ENCODE peak calls at places on chromosomes 13 and 19, in ten cellular contexts. Y, G, V, M, R, N, Q, L, T and A are unnamed samples. For H3K9me3, the result is how much of the 10 kb centered on the place peaks cover.

GRCh38 chr19:32711747-32712146 is 7.8 kb upstream of the TDRD12 start:
- DNase-seq in Y (no peak), G (no peak), V (no peak), M (no peak), R (no peak), N (no peak), Q (no peak), L (no peak), T (no peak), A (no peak)

GRCh38 chr13:76823969-76824368 is 62.2 kb downstream of the KCTD12 start:
- DNase-seq in Y (no peak), G (no peak), V (no peak), M (no peak), R (no peak), N (no peak), Q (no peak), L (no peak), T (no peak), A (no peak)

GRCh38 chr13:19089315-19089714 is 92.3 kb downstream of the TUBA3C start:
- DNase-seq in Y (no peak), G (no peak), V (no peak), M (no peak), R (no peak), N (no peak), Q (no peak), L (no peak), T (no peak), A (no peak)

GRCh38 chr13:94556016-94556415 is 39.9 kb downstream of the TGDS start:
- DNase-seq in Y (no peak), G (no peak), V (no peak), M (no peak), R (no peak), N (no peak), Q (no peak), L (no peak), T (no peak), A (no peak)

GRCh38 chr13:83372786-83373185 is 509.5 kb downstream of the SLITRK1 start:
- DNase-seq in Y (no peak), G (no peak), V (no peak), M (no peak), R (no peak), N (peak), Q (no peak), L (no peak), T (no peak), A (no peak)

GRCh38 chr13:78971355-78971754 is 312.4 kb upstream of the OBI1 start:
- DNase-seq in Y (no peak), G (no peak), V (no peak), M (no peak), R (no peak), N (no peak), Q (no peak), L (no peak), T (no peak), A (no peak)

GRCh38 chr13:106591299-106591698 is 23.4 kb upstream of the ARGLU1 start:
- DNase-seq in Y (no peak), G (no peak), V (no peak), M (no peak), R (no peak), N (no peak), Q (no peak), L (no peak), T (no peak), A (no peak)

GRCh38 chr19:29667941-29668340 is 2.7 kb downstream of the PLEKHF1 start:
- DNase-seq in Y (peak), G (peak), V (no peak), M (no peak), R (no peak), N (no peak), Q (no peak), L (no peak), T (no peak), A (no peak)

GRCh38 chr19:46376241-46377153 is 29.6 kb downstream of the PPP5C start:
- DNase-seq in Y (no peak), G (no peak), V (no peak), M (no peak), R (no peak), N (no peak), Q (peak), L (no peak), T (no peak), A (peak)
- H3K27ac ChIP-seq in Y (no peak), G (no peak), V (no peak), M (no peak), R (no peak), N (no peak), Q (no peak), L (peak), T (peak), A (peak)

DNA sequence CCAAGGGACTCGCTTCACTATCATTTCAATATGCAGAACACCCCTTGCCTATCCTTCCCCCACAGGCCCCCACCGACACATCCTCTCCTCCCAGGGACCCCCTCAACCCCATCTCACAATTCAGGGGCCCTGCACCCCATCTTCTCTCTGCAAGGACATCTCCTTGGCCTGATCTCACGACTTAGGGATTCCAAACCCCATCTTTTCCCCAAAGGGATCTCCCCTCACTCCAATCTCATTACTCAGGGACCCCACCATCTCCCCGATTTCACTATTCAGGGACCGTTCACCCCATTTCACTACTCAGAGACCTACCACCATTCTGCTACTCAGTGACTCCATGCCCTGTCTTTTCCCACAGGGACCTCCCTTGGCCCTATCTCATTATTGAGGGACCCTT is 1.4 kb downstream of the MAP2K2 start:
- DNase-seq in Y (no peak), G (no peak), V (no peak), M (no peak), R (no peak), N (no peak), Q (no peak), L (no peak), T (no peak), A (no peak)
- H3K4me3 ChIP-seq in Y (peak), G (peak), V (no peak), M (peak), R (peak), N (peak), Q (peak), L (no peak), T (peak), A (peak)

DNA sequence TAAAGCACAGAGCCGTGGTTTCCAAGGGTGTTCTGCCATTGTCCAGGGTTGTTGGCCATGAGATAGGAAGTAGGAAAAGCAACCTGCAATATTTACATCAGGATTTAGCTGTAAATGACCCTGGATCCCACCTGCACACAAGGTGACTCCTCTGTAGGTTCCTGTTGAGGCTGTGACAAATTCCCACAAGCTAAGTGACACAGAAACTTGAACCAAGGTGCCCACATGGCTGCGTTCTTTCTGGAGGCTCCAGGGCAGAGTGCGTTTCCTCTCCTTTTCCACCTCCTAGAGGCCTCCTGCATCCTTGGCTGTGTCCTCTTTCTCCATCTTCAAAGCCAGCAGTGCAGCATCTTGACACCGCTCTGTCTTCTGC is 11.9 kb downstream of the CEACAM21 start:
- DNase-seq in Y (no peak), G (no peak), V (no peak), M (no peak), R (no peak), N (no peak), Q (no peak), L (no peak), T (no peak), A (no peak)
- H3K9me3 ChIP-seq in Y (under half), G (under half), V (under half), M (under half), R (under half), N (under half), Q (under half), L (under half), T (under half), A (under half)

DNA sequence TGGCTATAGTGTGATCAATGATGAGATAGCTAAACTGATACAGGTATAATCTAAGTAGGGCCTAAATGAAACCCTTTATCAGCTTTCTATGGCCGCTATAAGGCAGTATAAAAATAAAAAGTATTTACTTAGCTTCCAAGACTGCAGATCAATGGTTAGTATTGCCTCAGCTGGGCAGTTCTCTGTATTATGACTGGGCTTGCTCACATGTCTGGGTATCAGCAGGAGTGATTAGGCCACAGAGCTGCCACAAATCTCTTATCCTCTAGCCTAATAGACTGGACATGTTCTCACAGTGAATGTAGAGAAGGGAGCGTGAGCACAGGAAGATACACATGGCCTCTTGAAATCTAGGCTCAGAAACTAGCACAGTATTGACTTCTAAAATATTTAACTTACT is 156.1 kb upstream of the SPRY2 start:
- DNase-seq in Y (no peak), G (no peak), V (no peak), M (no peak), R (no peak), N (no peak), Q (no peak), L (no peak), T (no peak), A (no peak)
- H3K27ac ChIP-seq in Y (no peak), G (no peak), V (no peak), M (no peak), R (no peak), N (no peak), Q (no peak), L (peak), T (no peak), A (peak)

DNA sequence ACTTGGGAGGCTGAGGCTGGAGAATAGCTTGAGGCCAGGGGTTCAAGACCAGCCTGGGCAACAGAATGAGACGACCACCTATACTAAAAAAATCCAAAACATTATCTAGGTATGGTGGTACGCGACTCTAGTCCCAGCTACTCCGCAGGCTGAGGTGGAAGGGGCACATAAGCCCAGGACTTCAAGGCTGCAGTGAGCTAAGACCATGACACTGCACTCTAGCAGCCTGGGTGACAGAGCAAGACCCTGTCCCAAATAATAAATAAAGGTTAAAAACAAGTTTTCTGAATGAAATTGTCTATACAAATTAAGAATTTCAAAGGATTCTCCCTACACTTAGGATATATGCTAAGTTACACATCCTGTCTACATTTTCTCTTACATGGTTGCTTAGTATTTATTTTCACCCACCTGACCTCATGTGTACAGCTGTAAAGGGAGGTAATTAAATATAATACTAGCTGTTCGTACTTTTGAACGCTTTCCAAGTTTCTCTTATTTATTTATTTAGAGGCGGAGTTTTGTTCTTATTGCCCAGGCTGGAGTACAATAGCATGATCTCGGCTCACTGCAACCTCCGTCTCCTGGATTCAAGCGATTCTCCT is 1.6 kb downstream of the SLC25A30 start:
- DNase-seq in Y (no peak), G (no peak), V (no peak), M (no peak), R (no peak), N (no peak), Q (no peak), L (no peak), T (no peak), A (no peak)
- H3K4me3 ChIP-seq in Y (peak), G (peak), V (peak), M (peak), R (peak), N (no peak), Q (peak), L (peak), T (peak), A (peak)

GRCh38 chr19:9406798-9407352 is 28.5 kb downstream of the ZNF266 start:
- DNase-seq in Y (peak), G (no peak), V (peak), M (peak), R (no peak), N (peak), Q (peak), L (peak), T (peak), A (peak)
- H3K9me3 ChIP-seq in Y (half or more), G (under half), V (under half), M (half or more), R (under half), N (under half), Q (half or more), L (half or more), T (under half), A (half or more)

GRCh38 chr13:99208845-99209527 is 8.3 kb downstream of the UBAC2 start:
- DNase-seq in Y (no peak), G (no peak), V (no peak), M (no peak), R (no peak), N (no peak), Q (no peak), L (no peak), T (no peak), A (no peak)

GRCh38 chr13:99206226-99206625 is 5.6 kb downstream of the UBAC2 start:
- DNase-seq in Y (no peak), G (no peak), V (no peak), M (no peak), R (no peak), N (no peak), Q (no peak), L (no peak), T (no peak), A (no peak)

GRCh38 chr13:99207511-99207910 is 6.9 kb downstream of the UBAC2 start:
- DNase-seq in Y (no peak), G (no peak), V (no peak), M (no peak), R (no peak), N (no peak), Q (no peak), L (no peak), T (no peak), A (no peak)

GRCh38 chr13:99206873-99207272 is 6.2 kb downstream of the UBAC2 start:
- DNase-seq in Y (no peak), G (no peak), V (no peak), M (no peak), R (no peak), N (no peak), Q (no peak), L (no peak), T (no peak), A (no peak)

GRCh38 chr13:99208185-99208584 is 7.5 kb downstream of the UBAC2 start:
- DNase-seq in Y (no peak), G (no peak), V (no peak), M (no peak), R (no peak), N (no peak), Q (no peak), L (no peak), T (no peak), A (no peak)
- H3K27ac ChIP-seq in Y (no peak), G (no peak), V (no peak), M (no peak), R (no peak), N (no peak), Q (no peak), L (no peak), T (no peak), A (no peak)

DNA sequence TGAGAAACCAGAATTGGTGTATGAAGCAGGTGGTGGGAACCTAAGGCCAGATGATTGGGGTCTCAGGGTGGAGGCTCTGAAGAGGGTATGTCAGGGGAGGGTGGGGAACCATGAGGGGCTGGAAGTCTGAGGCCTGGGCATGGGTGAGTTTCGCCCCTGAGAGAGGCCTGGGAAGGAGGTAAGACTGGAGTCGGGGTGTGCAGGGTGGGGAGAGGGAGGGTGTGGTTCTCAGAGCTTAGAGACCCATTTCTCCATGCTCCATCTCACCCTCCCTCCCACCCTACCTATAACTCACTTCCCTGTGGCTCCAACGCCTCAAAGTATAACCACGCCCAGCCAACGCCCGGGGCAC is 1.0 kb upstream of the KLHL26 start:
- DNase-seq in Y (no peak), G (no peak), V (no peak), M (no peak), R (no peak), N (no peak), Q (no peak), L (no peak), T (no peak), A (no peak)
- H3K4me3 ChIP-seq in Y (no peak), G (no peak), V (no peak), M (no peak), R (no peak), N (peak), Q (peak), L (no peak), T (peak), A (peak)

GRCh38 chr19:11678504-11678903 is 60.2 kb downstream of the ZNF823 start:
- DNase-seq in Y (no peak), G (no peak), V (no peak), M (no peak), R (no peak), N (no peak), Q (no peak), L (no peak), T (no peak), A (no peak)
- H3K9me3 ChIP-seq in Y (under half), G (under half), V (under half), M (under half), R (under half), N (under half), Q (under half), L (under half), T (under half), A (under half)

DNA sequence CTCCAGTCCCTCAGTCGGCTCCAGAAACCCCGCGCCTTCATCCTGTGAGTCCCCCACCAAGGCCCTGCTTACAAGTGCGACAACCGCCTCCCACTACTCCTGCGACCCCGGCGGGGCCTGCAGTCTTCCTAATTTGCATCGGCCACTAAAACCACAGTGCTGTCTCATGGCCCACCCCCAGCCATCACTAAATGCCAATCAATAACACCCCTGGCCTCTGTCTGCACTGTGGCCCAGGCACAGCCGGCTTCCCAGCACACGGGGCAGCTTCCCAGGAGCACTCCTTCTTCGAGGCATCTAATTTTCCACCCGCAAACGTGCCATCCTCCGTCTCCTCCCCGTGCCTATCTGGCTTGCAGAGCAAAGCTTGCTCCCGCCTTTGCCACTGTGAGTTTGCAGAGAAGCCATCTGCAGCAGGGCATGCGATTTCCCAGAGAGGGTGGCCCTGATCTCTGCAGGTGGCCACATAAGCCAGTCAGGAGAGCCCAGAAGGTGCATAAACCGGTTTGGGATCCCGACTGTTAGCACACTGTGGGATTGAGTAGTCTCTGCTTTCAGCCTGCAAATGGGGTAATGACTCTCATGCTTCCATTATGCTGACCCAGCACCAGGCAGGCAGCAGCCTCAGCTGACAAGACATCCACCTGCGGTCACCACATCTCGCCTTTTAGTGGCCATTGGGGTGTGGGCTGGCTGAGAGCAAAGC is 34.0 kb upstream of the USE1 start:
- DNase-seq in Y (no peak), G (no peak), V (no peak), M (no peak), R (no peak), N (no peak), Q (no peak), L (no peak), T (no peak), A (no peak)
- H3K27ac ChIP-seq in Y (no peak), G (no peak), V (no peak), M (no peak), R (no peak), N (no peak), Q (no peak), L (no peak), T (no peak), A (no peak)